ENCODE peak calls at places on chromosomes 5 and 9, in seven cellular contexts. One of them, this sample, is unnamed.

GRCh38 chr5:95068952-95069351 is 215.9 kb downstream of the MCTP1 start:
- DNase-seq in HCT116: no peak
- DNase-seq in HepG2: no peak
- DNase-seq in SK-N-SH: no peak
- DNase-seq in GM12878: no peak
- DNase-seq in K562: no peak
- DNase-seq in H1: no peak
- DNase-seq in this sample: no peak

GRCh38 chr9:137534256-137535119 is 15.7 kb downstream of the PNPLA7 start:
- DNase-seq in HCT116: peak
- DNase-seq in HepG2: peak
- DNase-seq in SK-N-SH: peak
- DNase-seq in GM12878: no peak
- DNase-seq in K562: peak
- DNase-seq in H1: no peak
- DNase-seq in this sample: peak

GRCh38 chr9:70539007-70539406 is 124.5 kb upstream of the KLF9 start:
- DNase-seq in HCT116: no peak
- DNase-seq in HepG2: no peak
- DNase-seq in SK-N-SH: no peak
- DNase-seq in GM12878: no peak
- DNase-seq in K562: no peak
- DNase-seq in H1: no peak
- DNase-seq in this sample: no peak

GRCh38 chr9:37040508-37041127 is 6.5 kb upstream of the PAX5 start:
- DNase-seq in HCT116: no peak
- DNase-seq in HepG2: no peak
- DNase-seq in SK-N-SH: no peak
- DNase-seq in GM12878: no peak
- DNase-seq in K562: no peak
- DNase-seq in H1: no peak
- DNase-seq in this sample: no peak

GRCh38 chr5:132114150-132115121 is 40.8 kb downstream of the CSF2 start:
- DNase-seq in HCT116: no peak
- DNase-seq in HepG2: no peak
- DNase-seq in SK-N-SH: no peak
- DNase-seq in GM12878: no peak
- DNase-seq in K562: peak
- DNase-seq in H1: no peak
- DNase-seq in this sample: no peak

GRCh38 chr5:78726556-78726955 is 78.0 kb upstream of the LHFPL2 start:
- DNase-seq in HCT116: no peak
- DNase-seq in HepG2: no peak
- DNase-seq in SK-N-SH: no peak
- DNase-seq in GM12878: no peak
- DNase-seq in K562: no peak
- DNase-seq in H1: no peak
- DNase-seq in this sample: no peak

GRCh38 chr5:37888476-37888875 is 48.6 kb upstream of the GDNF start:
- DNase-seq in HCT116: no peak
- DNase-seq in HepG2: no peak
- DNase-seq in SK-N-SH: no peak
- DNase-seq in GM12878: no peak
- DNase-seq in K562: no peak
- DNase-seq in H1: no peak
- DNase-seq in this sample: no peak

GRCh38 chr9:133048595-133048994 is 13.2 kb upstream of the CEL start:
- DNase-seq in HCT116: peak
- DNase-seq in HepG2: no peak
- DNase-seq in SK-N-SH: peak
- DNase-seq in GM12878: no peak
- DNase-seq in K562: peak
- DNase-seq in H1: no peak
- DNase-seq in this sample: peak

GRCh38 chr5:175479125-175479881 is 943 bp downstream of the SFXN1 start:
- DNase-seq in HCT116: no peak
- DNase-seq in HepG2: peak
- DNase-seq in SK-N-SH: peak
- DNase-seq in GM12878: no peak
- DNase-seq in K562: peak
- DNase-seq in H1: no peak
- DNase-seq in this sample: no peak

GRCh38 chr5:107633171-107633901 is 37.4 kb downstream of the EFNA5 start:
- DNase-seq in HCT116: no peak
- DNase-seq in HepG2: no peak
- DNase-seq in SK-N-SH: no peak
- DNase-seq in GM12878: no peak
- DNase-seq in K562: no peak
- DNase-seq in H1: no peak
- DNase-seq in this sample: no peak

GRCh38 chr5:72209515-72210115 is 102.3 kb downstream of the MAP1B start:
- DNase-seq in HCT116: no peak
- DNase-seq in HepG2: no peak
- DNase-seq in SK-N-SH: no peak
- DNase-seq in GM12878: no peak
- DNase-seq in K562: no peak
- DNase-seq in H1: no peak
- DNase-seq in this sample: no peak

GRCh38 chr5:93512799-93513198 is 68.2 kb downstream of the NR2F1-AS1 start:
- DNase-seq in HCT116: no peak
- DNase-seq in HepG2: no peak
- DNase-seq in SK-N-SH: no peak
- DNase-seq in GM12878: no peak
- DNase-seq in K562: no peak
- DNase-seq in H1: no peak
- DNase-seq in this sample: no peak

GRCh38 chr5:123142957-123143356 is 53.9 kb downstream of the PRDM6 start:
- DNase-seq in HCT116: no peak
- DNase-seq in HepG2: no peak
- DNase-seq in SK-N-SH: no peak
- DNase-seq in GM12878: no peak
- DNase-seq in K562: no peak
- DNase-seq in H1: no peak
- DNase-seq in this sample: no peak

GRCh38 chr9:128006360-128007024 is 25.7 kb upstream of the EEIG1 start:
- DNase-seq in HCT116: no peak
- DNase-seq in HepG2: no peak
- DNase-seq in SK-N-SH: no peak
- DNase-seq in GM12878: no peak
- DNase-seq in K562: no peak
- DNase-seq in H1: no peak
- DNase-seq in this sample: peak

GRCh38 chr5:109668237-109668636 is 21.5 kb upstream of the MAN2A1 start:
- DNase-seq in HCT116: no peak
- DNase-seq in HepG2: no peak
- DNase-seq in SK-N-SH: no peak
- DNase-seq in GM12878: no peak
- DNase-seq in K562: no peak
- DNase-seq in H1: no peak
- DNase-seq in this sample: no peak

GRCh38 chr5:6713274-6714181 is at the start of gene TENT4A:
- DNase-seq in HCT116: no peak
- DNase-seq in HepG2: no peak
- DNase-seq in SK-N-SH: peak
- DNase-seq in GM12878: no peak
- DNase-seq in K562: peak
- DNase-seq in H1: peak
- DNase-seq in this sample: peak

GRCh38 chr9:136179101-136179616 is 25.8 kb downstream of the LHX3 start:
- DNase-seq in HCT116: no peak
- DNase-seq in HepG2: no peak
- DNase-seq in SK-N-SH: no peak
- DNase-seq in GM12878: no peak
- DNase-seq in K562: no peak
- DNase-seq in H1: peak
- DNase-seq in this sample: no peak

GRCh38 chr9:136178773-136179075 is 26.2 kb downstream of the LHX3 start:
- DNase-seq in HCT116: no peak
- DNase-seq in HepG2: no peak
- DNase-seq in SK-N-SH: no peak
- DNase-seq in GM12878: no peak
- DNase-seq in K562: no peak
- DNase-seq in H1: peak
- DNase-seq in this sample: peak

GRCh38 chr9:136175745-136176290 is 29.1 kb downstream of the LHX3 start:
- DNase-seq in HCT116: no peak
- DNase-seq in HepG2: no peak
- DNase-seq in SK-N-SH: no peak
- DNase-seq in GM12878: no peak
- DNase-seq in K562: no peak
- DNase-seq in H1: no peak
- DNase-seq in this sample: no peak

GRCh38 chr9:136178061-136178772 is 26.7 kb downstream of the LHX3 start:
- DNase-seq in HCT116: no peak
- DNase-seq in HepG2: no peak
- DNase-seq in SK-N-SH: peak
- DNase-seq in GM12878: no peak
- DNase-seq in K562: no peak
- DNase-seq in H1: no peak
- DNase-seq in this sample: no peak

DNA sequence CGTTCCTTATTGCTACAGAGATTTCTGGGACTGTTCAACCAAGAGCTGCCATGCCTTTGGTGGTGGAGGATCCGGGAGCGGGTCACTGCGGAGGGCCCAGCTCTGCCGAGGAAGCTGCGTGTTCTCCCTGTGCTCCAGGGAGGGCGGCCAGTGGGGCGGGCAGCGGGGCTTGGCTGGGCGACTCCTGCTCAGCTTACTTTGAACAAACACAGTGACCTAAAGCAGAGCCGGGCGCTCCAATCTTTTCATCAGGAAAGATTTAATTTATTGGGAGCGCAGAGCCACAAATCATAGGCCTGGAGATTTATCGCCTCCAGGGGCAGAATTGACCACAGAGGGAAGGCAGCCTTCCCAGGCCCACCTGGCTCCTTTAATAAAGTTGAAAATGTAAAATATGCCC is 27.7 kb downstream of the LHX3 start:
- DNase-seq in HCT116: no peak
- DNase-seq in HepG2: no peak
- DNase-seq in SK-N-SH: peak
- DNase-seq in GM12878: no peak
- DNase-seq in K562: no peak
- DNase-seq in H1: no peak
- DNase-seq in this sample: peak
- TF ChIP-seq JUND in HCT116: no peak
- TF ChIP-seq JUND in HepG2: no peak
- TF ChIP-seq JUND in SK-N-SH: no peak
- TF ChIP-seq JUND in GM12878: no peak
- TF ChIP-seq JUND in K562: no peak
- TF ChIP-seq JUND in H1: no peak
- TF ChIP-seq JUND in this sample: no peak

DNA sequence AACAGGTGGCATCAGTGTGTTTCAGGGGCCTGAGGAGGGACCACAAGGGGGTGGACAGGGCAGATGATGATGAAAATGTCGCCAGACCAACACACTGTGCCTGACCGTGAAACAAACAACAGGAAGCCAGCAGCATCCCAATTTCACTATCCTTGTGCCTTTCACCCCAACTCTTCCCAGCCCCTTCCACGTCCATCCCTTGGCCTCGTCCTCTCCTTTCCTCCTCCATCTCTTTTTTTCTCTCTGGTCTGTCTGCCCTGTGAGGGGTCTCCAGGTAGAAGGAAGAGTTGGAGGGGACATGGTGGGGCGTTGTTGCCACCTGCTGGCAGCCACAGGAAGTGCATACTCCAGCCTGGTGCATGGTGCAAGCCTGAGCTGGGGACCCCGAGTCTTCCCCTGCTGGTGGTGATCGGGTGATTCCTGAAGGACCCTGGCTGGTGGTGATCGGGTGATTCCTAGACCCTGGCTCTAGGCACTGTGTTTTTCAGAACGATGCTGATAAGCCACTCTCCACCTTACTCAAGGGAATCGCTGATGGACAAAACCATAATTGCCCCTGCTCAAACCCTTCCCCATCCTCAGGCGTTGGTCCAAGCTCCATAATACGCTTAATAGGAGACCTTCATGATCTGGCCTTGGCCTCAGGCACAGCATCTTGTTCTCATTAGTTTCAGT is 21.7 kb upstream of the NSD1 start:
- DNase-seq in HCT116: peak
- DNase-seq in HepG2: peak
- DNase-seq in SK-N-SH: peak
- DNase-seq in GM12878: no peak
- DNase-seq in K562: peak
- DNase-seq in H1: peak
- DNase-seq in this sample: peak
- TF ChIP-seq JUND in HCT116: no peak
- TF ChIP-seq JUND in HepG2: no peak
- TF ChIP-seq JUND in SK-N-SH: no peak
- TF ChIP-seq JUND in GM12878: no peak
- TF ChIP-seq JUND in K562: no peak
- TF ChIP-seq JUND in H1: no peak
- TF ChIP-seq JUND in this sample: no peak

DNA sequence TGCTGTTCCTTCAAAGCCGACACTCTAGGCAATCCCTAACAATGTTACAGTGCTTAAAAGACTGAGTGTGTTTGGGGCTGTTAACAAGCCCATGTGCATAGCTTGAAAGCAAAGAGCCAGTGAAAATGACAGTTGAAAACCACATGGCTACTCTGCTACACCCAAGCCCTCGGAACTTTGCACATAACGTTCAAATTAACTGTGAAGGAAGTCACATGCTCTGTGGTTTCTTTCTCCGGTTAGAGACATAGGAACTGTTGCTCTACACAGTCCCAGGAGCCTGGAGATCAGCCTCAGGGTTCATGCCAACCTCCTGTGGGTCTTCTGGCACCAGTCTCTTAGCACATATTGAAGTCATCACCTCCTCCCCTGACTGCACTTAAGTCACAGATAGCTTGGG is 51.1 kb downstream of the C9orf152 start:
- DNase-seq in HCT116: no peak
- DNase-seq in HepG2: no peak
- DNase-seq in SK-N-SH: no peak
- DNase-seq in GM12878: no peak
- DNase-seq in K562: no peak
- DNase-seq in H1: no peak
- DNase-seq in this sample: no peak
- TF ChIP-seq JUND in HCT116: no peak
- TF ChIP-seq JUND in HepG2: no peak
- TF ChIP-seq JUND in SK-N-SH: no peak
- TF ChIP-seq JUND in GM12878: no peak
- TF ChIP-seq JUND in K562: no peak
- TF ChIP-seq JUND in H1: no peak
- TF ChIP-seq JUND in this sample: no peak

DNA sequence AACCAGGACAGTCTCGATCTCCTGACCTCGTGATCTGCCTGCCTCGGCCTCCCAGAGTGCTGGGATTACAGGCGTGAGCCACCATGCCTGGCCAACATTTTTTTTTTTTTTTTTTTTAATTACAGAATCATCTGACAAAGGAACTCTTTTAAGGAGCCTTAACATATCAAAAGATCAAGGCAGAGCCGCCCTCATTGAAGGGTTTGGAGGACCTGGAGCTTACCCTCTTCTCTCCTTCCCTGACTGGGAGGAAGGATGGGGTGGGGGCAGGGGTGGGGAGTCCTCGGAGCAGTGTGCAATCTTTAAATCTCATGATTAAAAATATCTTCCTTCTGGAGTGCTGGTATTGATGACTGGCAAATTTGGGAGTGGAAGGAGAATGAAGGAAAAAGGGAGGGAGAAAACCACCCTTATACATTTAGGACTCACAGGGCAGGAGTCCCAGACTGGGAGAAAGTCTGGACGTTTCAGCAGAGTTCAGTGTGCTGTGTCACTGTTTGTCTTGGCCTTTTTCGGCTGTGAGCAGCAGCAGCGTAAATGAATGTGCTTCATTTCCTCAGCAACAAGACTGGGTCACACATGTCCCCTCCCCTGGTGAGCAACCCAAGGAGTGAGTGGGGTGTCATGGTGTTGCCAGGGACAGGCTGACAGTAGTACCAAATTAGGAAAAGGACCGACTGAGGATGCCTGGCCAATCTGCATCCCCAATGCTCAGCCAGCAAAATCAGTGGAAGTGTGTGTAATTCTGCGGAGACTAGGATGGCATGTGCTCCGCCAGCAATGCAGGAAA is 115.3 kb upstream of the BNC2 start:
- DNase-seq in HCT116: no peak
- DNase-seq in HepG2: no peak
- DNase-seq in SK-N-SH: no peak
- DNase-seq in GM12878: no peak
- DNase-seq in K562: no peak
- DNase-seq in H1: no peak
- DNase-seq in this sample: no peak
- TF ChIP-seq JUND in HCT116: no peak
- TF ChIP-seq JUND in HepG2: no peak
- TF ChIP-seq JUND in SK-N-SH: no peak
- TF ChIP-seq JUND in GM12878: no peak
- TF ChIP-seq JUND in K562: no peak
- TF ChIP-seq JUND in H1: no peak
- TF ChIP-seq JUND in this sample: no peak